ENCODE peak calls at places on chromosomes 12 and 14, in five cellular contexts. C is retinal pigment epithelial cell, Z is uterus, T is HCT116, M is AG10803. I is an unnamed sample.

GRCh38 chr14:93546642-93547041 is 115.9 kb downstream of the UNC79 start:
- DNase-seq in Z (no peak), C (no peak), M (no peak), T (no peak), I (no peak)

GRCh38 chr14:64279719-64280668 is 14.2 kb downstream of the ESR2 start:
- DNase-seq in M (no peak), Z (peak), C (no peak), T (no peak), I (peak)

GRCh38 chr12:28507055-28507454 is 316.8 kb downstream of the CCDC91 start:
- DNase-seq in Z (no peak), M (peak), T (no peak), C (peak), I (peak)

GRCh38 chr14:92937229-92937937 is 14.4 kb downstream of the CHGA start:
- DNase-seq in T (peak), Z (no peak), M (no peak), C (no peak), I (no peak)

GRCh38 chr14:77738559-77739250 is 22.3 kb downstream of the SNW1 start:
- DNase-seq in C (no peak), T (no peak), Z (no peak), M (peak), I (peak)

GRCh38 chr12:51028126-51028810 is 2.1 kb upstream of the SLC11A2 start:
- DNase-seq in M (peak), C (no peak), T (no peak), Z (no peak), I (peak)

GRCh38 chr14:100734031-100734990 is 7.6 kb downstream of the DLK1 start:
- DNase-seq in C (no peak), M (no peak), Z (no peak), T (no peak), I (no peak)

GRCh38 chr12:115088328-115088994 is 404.5 kb upstream of the TBX3 start:
- DNase-seq in Z (no peak), C (no peak), T (no peak), M (peak), I (peak)

GRCh38 chr14:104314251-104314941 is 176.0 kb downstream of the KIF26A start:
- DNase-seq in C (no peak), M (no peak), T (no peak), Z (peak), I (no peak)

GRCh38 chr14:99627510-99628381 is 17.2 kb upstream of the HHIPL1 start:
- DNase-seq in Z (no peak), C (no peak), T (no peak), M (no peak), I (no peak)

GRCh38 chr12:116466536-116466935 is 92.6 kb upstream of the MAP1LC3B2 start:
- DNase-seq in Z (no peak), C (peak), T (no peak), M (peak), I (peak)

GRCh38 chr12:103799504-103800251 is 41.4 kb downstream of the NT5DC3 start:
- DNase-seq in M (peak), T (no peak), C (no peak), Z (peak), I (peak)

GRCh38 chr12:122687091-122687490 is 16.1 kb downstream of the HCAR2 start:
- DNase-seq in C (peak), T (no peak), Z (no peak), M (peak), I (no peak)

GRCh38 chr14:65412881-65413738 is 580 bp downstream of the FUT8 start:
- DNase-seq in C (no peak), T (no peak), Z (peak), M (peak), I (peak)

GRCh38 chr14:36556811-36557433 is 25.5 kb downstream of the NKX2-8 start:
- DNase-seq in T (peak), Z (no peak), M (peak), C (no peak), I (peak)

GRCh38 chr12:121942145-121942718 is 23.8 kb downstream of the CFAP251 start:
- DNase-seq in C (no peak), Z (no peak), T (no peak), M (no peak), I (peak)

GRCh38 chr12:15050664-15051063 is 77.8 kb downstream of the PDE6H start:
- DNase-seq in T (no peak), M (no peak), Z (peak), C (peak), I (no peak)

GRCh38 chr12:132146098-132146497 is 1.8 kb downstream of the NOC4L start:
- DNase-seq in T (no peak), C (no peak), M (no peak), Z (peak), I (no peak)

GRCh38 chr12:91094036-91094660 is 17.1 kb downstream of the LUM start:
- DNase-seq in T (no peak), M (no peak), C (no peak), Z (no peak), I (peak)

GRCh38 chr14:100285021-100285912 is 21.0 kb downstream of the SLC25A29 start:
- DNase-seq in C (no peak), M (peak), T (no peak), Z (peak), I (peak)

DNA sequence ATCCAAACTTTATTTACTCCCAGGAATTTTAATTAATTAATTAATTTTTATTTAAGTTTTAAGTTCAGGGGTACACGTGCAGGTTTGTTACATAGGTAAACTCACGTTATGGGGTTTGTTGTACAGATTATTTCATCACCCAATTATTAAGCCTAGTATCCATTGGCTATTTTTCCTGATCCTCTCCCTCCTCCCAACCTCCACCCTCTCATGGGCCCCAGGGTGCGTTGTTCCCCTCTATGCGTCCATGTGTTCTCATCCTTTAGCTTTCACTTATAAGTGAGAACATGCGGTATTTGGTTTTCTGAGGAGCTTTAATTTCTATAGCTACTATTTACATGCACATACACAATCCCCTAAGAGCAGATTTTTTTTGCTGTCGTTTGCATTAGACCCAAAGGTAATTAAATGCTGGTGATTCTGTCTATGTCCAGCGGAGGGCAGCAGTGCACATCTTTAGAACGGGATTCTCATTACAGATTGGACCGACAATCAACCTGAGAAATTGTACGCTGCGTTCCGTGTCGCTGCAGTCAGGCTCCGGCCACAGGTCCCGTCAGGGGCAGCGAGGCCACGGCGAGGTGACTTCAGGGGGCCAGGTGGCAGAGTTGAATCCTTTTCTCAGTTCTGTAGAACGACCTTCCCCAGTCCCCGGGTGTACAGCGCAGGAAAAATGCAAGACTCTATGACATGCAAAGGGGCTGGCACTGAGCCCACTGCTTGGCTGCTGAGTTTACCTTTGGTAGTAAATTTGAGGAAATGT is 11.6 kb downstream of the TMEM30B start:
- DNase-seq in C (no peak), T (peak), M (peak), Z (peak), I (peak)
- TF ChIP-seq CTCF in C (peak), T (peak), M (peak), Z (peak), I (peak)

DNA sequence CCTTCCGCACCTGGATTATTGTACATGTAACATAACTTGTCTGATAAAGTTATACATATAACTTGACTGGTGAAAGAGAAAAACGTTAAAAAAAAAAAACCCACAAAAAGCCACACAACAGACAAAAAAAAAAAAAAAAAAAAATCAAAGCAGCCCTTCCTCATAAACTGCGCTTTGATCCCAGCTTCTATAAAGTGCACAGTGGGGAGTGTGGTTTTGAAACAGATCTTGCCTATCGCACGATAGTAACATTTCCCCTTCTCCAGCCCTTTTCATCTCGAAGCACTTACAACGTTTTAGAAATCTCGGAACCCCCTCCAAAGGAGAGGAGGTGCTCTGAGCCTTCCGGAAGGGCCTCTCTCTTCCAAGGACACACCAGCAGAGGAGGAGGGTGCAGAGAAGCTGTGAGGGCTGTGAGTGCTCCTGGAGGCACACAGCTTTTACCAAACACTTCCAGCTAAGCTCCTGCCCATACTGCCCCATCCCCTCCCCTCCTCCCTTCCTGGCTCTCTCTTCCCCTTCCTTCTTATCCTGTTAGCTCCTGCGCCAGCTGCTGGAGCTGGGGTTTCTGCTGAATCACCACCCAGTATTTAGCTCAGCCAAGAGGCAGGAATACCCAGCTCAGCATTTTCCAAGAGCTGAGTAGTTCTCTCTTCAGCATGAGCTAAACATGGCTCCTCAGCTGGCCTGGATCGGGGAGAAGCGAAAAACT is 28.4 kb downstream of the SLC7A8 start:
- DNase-seq in C (peak), Z (peak), T (no peak), M (peak), I (peak)
- TF ChIP-seq CTCF in C (no peak), Z (no peak), T (no peak), M (no peak), I (no peak)

DNA sequence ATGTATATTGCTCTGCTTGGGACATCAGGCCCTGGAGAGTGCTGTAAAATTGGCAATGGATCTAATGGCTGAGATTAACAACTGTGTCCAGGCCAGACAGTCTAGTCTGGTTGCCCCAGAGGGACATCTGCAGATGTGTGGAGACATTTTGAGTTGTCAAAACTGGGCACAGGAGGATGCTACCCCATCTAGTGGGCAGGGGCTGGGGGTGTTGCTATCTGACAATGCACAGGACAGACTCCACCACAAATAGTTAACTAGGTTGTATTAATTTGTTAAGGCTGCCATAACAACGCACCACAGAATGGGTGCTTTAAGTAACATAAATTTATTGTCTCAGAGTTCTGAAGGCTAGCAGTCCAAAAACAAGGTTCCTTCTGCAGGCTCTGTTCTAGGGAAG is 302.5 kb upstream of the AMIGO2 start:
- DNase-seq in M (no peak), Z (no peak), C (no peak), T (no peak), I (no peak)
- TF ChIP-seq CTCF in M (no peak), Z (no peak), C (no peak), T (peak), I (no peak)

GRCh38 chr14:95946867-95947266 is 70.2 kb downstream of the TUNAR start:
- DNase-seq in T (no peak), M (no peak), C (no peak), Z (peak), I (no peak)
- TF ChIP-seq CTCF in T (no peak), M (no peak), C (no peak), Z (no peak), I (no peak)

GRCh38 chr12:81991868-81992267 is 232.7 kb upstream of the PPFIA2 start:
- DNase-seq in C (no peak), M (no peak), T (no peak), Z (no peak), I (no peak)

GRCh38 chr12:81987351-81987750 is 228.2 kb upstream of the PPFIA2 start:
- DNase-seq in Z (no peak), T (no peak), C (peak), M (no peak), I (no peak)

GRCh38 chr12:81992461-81992860 is 233.3 kb upstream of the PPFIA2 start:
- DNase-seq in Z (no peak), M (no peak), C (no peak), T (peak), I (peak)
- TF ChIP-seq CTCF in Z (no peak), M (peak), C (peak), T (peak), I (no peak)

DNA sequence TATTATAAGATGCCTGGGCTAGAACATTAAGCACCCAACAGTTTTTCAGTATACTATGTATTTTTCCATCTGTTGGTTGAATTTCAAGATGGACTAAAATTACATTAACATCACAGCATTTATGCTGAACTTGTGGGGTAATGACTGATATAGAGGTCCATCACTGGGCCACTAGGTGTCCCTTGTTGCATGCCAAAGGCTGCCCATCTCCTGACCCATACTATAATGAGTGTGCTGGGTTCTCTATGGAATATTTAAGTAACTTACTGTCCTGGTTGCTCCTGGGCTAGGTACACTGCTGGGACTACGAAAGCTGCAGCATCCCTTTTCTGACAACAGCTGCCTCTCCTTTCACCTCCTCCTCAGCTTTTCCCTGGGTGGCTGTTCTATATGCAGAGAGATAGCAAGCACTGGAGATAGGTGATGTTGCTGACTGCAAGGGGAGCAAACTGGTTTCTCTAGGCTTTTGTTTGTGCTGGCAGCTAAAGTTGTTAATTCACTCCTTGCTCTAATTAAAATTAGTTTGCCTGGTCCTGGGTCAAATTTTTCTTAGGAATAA is 138.6 kb upstream of the TRHDE start:
- DNase-seq in C (no peak), M (no peak), T (no peak), Z (no peak), I (no peak)
- TF ChIP-seq CTCF in C (no peak), M (no peak), T (peak), Z (no peak), I (no peak)

DNA sequence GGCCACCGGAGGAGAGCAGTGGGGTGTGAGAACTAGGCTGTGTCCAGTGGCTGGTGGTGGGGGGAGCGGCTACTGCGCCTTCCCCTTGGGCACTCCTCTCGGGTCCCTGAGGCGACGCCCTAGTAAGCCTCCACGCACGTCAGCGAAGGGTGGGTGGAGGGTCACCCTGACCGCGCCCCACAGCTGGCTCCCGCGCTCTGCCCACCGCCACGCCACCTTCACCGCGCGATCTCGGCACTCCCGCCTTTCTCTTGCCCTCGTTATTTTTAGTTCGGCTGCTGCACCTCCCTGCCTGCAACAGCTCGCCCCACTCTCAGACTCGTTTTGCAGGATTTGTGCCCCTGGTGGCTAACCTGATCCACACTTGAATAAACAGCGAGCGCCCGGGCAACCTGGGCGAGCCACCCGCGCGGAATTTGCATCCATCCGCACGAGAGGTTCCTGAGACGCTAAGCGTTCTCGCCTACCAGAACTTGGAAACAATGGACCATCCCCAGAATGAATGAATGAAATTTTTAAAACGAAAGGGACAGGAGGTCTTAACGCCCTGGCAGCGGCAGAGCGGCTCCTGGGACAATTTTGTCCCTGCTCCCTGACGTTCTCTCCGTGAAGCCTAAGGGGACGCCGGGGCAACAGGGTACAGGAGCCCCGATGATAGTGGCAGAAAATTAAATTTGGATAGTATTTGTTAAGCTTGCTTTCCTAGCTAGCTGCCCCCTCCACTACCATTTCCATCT is 7.0 kb upstream of the BMP4 start:
- DNase-seq in C (no peak), M (no peak), T (no peak), Z (no peak), I (no peak)
- TF ChIP-seq CTCF in C (peak), M (peak), T (peak), Z (peak), I (peak)

GRCh38 chr14:101961746-101962502 is 2.4 kb upstream of the DYNC1H1 start:
- DNase-seq in M (no peak), T (no peak), C (no peak), Z (no peak), I (no peak)

GRCh38 chr14:101961011-101961721 is 3.2 kb upstream of the DYNC1H1 start:
- DNase-seq in C (no peak), T (peak), Z (peak), M (peak), I (peak)

GRCh38 chr14:101959277-101959676 is 5.1 kb upstream of the DYNC1H1 start:
- DNase-seq in T (no peak), M (peak), C (no peak), Z (no peak), I (no peak)

GRCh38 chr14:101958418-101959185 is 5.8 kb upstream of the DYNC1H1 start:
- DNase-seq in T (no peak), Z (no peak), C (no peak), M (no peak), I (no peak)

GRCh38 chr14:101960225-101960624 is 4.1 kb upstream of the DYNC1H1 start:
- DNase-seq in T (no peak), C (no peak), M (no peak), Z (no peak), I (peak)
- TF ChIP-seq CTCF in T (peak), C (peak), M (peak), Z (peak), I (peak)

DNA sequence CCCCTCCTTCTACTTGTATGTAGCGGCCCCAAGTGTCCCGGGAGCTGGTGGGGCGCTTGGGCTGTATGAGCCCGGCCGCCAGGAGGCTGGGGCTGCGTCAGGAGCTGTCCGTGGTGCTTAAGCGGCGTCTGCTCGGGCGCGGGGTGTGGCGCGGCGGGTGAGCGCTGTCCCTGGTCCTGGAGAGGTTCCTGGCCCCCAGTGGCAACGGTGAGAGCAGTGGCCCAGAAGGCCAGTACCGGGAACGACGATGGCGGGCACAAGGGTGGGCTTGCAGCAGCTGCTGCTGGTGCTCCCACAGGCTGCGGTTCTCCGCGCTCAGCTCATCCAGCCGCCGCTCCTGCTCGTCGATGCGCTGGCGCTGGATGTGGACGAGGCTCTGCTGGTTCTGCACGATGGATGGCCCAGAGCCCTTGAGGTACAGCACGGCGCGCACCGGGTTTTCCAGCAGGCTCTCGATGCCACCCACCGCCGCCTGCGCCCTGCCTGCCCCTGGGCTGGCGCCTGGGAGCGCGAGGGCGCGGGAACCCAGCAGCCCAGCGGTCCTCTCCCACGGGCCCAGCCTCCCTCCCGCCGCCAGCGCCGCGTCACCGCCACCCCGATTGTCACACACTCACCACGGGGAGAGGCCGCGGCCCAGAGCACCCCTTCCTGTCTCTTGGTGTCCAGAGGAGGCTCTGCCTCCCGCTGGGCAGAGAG is 41.9 kb upstream of the FKBP4 start:
- DNase-seq in T (peak), C (peak), M (peak), Z (peak), I (peak)
- TF ChIP-seq CTCF in T (no peak), C (no peak), M (no peak), Z (no peak), I (no peak)

GRCh38 chr14:67961676-67962075 is 142.1 kb downstream of the RAD51B start:
- DNase-seq in M (no peak), C (no peak), Z (no peak), T (no peak), I (no peak)
- TF ChIP-seq CTCF in M (no peak), C (no peak), Z (no peak), T (no peak), I (no peak)

I was measured in cardiac fibroblast.